ENCODE peak calls at places on chromosome 12, in six cellular contexts. One of them, this sample, is unnamed.
A peak's percentile ranks its signal among the peaks of the same experiment; 100 is the strongest.

GRCh38 chr12:64450057-64450640 is 1.8 kb upstream of the TBK1 start:
- DNase-seq in CD8-positive, alpha-beta T cell: no peak
- DNase-seq in SK-N-SH: no peak
- DNase-seq in neural progenitor cell: no peak
- DNase-seq in mesendoderm: no peak
- DNase-seq in ovary: no peak
- DNase-seq in this sample: no peak

GRCh38 chr12:130826151-130826801 is 12.8 kb downstream of the STX2 start:
- DNase-seq in mesendoderm: peak; percentile 83
- DNase-seq in CD8-positive, alpha-beta T cell: peak; percentile 79
- DNase-seq in neural progenitor cell: peak; percentile 57
- DNase-seq in SK-N-SH: peak; percentile 85
- DNase-seq in ovary: peak; percentile 73
- DNase-seq in this sample: peak; percentile 60

GRCh38 chr12:128842579-128842978 is 10.7 kb upstream of the GLT1D1 start:
- DNase-seq in SK-N-SH: no peak
- DNase-seq in CD8-positive, alpha-beta T cell: no peak
- DNase-seq in neural progenitor cell: no peak
- DNase-seq in mesendoderm: no peak
- DNase-seq in ovary: no peak
- DNase-seq in this sample: no peak

GRCh38 chr12:23186950-23187349 is 562.0 kb downstream of the ETNK1 start:
- DNase-seq in ovary: no peak
- DNase-seq in SK-N-SH: no peak
- DNase-seq in neural progenitor cell: no peak
- DNase-seq in CD8-positive, alpha-beta T cell: no peak
- DNase-seq in mesendoderm: no peak
- DNase-seq in this sample: no peak

GRCh38 chr12:101010881-101011280 is 199.2 kb downstream of the SLC5A8 start:
- DNase-seq in mesendoderm: no peak
- DNase-seq in ovary: no peak
- DNase-seq in CD8-positive, alpha-beta T cell: no peak
- DNase-seq in SK-N-SH: no peak
- DNase-seq in neural progenitor cell: no peak
- DNase-seq in this sample: no peak

GRCh38 chr12:23098110-23099049 is 473.4 kb downstream of the ETNK1 start:
- DNase-seq in neural progenitor cell: no peak
- DNase-seq in mesendoderm: no peak
- DNase-seq in SK-N-SH: peak; percentile 37
- DNase-seq in CD8-positive, alpha-beta T cell: no peak
- DNase-seq in ovary: no peak
- DNase-seq in this sample: no peak

GRCh38 chr12:94046626-94047410 is 101.6 kb upstream of the PLXNC1 start:
- DNase-seq in ovary: no peak
- DNase-seq in SK-N-SH: no peak
- DNase-seq in neural progenitor cell: no peak
- DNase-seq in CD8-positive, alpha-beta T cell: no peak
- DNase-seq in mesendoderm: peak; percentile 22
- DNase-seq in this sample: peak; percentile 11

GRCh38 chr12:90548595-90548994 is 406.4 kb downstream of the CCER1 start:
- DNase-seq in neural progenitor cell: no peak
- DNase-seq in CD8-positive, alpha-beta T cell: no peak
- DNase-seq in SK-N-SH: no peak
- DNase-seq in ovary: no peak
- DNase-seq in mesendoderm: no peak
- DNase-seq in this sample: no peak

GRCh38 chr12:90909069-90909676 is 45.8 kb downstream of the CCER1 start:
- DNase-seq in SK-N-SH: peak; percentile 17
- DNase-seq in neural progenitor cell: peak; percentile 65
- DNase-seq in CD8-positive, alpha-beta T cell: no peak
- DNase-seq in ovary: no peak
- DNase-seq in mesendoderm: peak; percentile 61
- DNase-seq in this sample: peak; percentile 65

GRCh38 chr12:39006286-39006685 is 100.9 kb upstream of the CPNE8 start:
- DNase-seq in CD8-positive, alpha-beta T cell: no peak
- DNase-seq in mesendoderm: no peak
- DNase-seq in ovary: no peak
- DNase-seq in neural progenitor cell: no peak
- DNase-seq in SK-N-SH: no peak
- DNase-seq in this sample: no peak

GRCh38 chr12:91361864-91362263 is 179.2 kb upstream of the DCN start:
- DNase-seq in neural progenitor cell: peak; percentile 59
- DNase-seq in SK-N-SH: no peak
- DNase-seq in CD8-positive, alpha-beta T cell: no peak
- DNase-seq in mesendoderm: peak; percentile 32
- DNase-seq in ovary: no peak
- DNase-seq in this sample: peak; percentile 63

GRCh38 chr12:94172031-94172430 is 23.7 kb downstream of the PLXNC1 start:
- DNase-seq in CD8-positive, alpha-beta T cell: no peak
- DNase-seq in ovary: no peak
- DNase-seq in SK-N-SH: no peak
- DNase-seq in mesendoderm: peak; percentile 59
- DNase-seq in neural progenitor cell: peak; percentile 70
- DNase-seq in this sample: no peak

GRCh38 chr12:64621257-64621942 is 11.1 kb downstream of the RASSF3 start:
- DNase-seq in ovary: no peak
- DNase-seq in neural progenitor cell: no peak
- DNase-seq in mesendoderm: no peak
- DNase-seq in SK-N-SH: no peak
- DNase-seq in CD8-positive, alpha-beta T cell: no peak
- DNase-seq in this sample: no peak

GRCh38 chr12:51449569-51450246 is 25.1 kb downstream of the SLC4A8 start:
- DNase-seq in ovary: no peak
- DNase-seq in CD8-positive, alpha-beta T cell: no peak
- DNase-seq in neural progenitor cell: no peak
- DNase-seq in SK-N-SH: no peak
- DNase-seq in mesendoderm: no peak
- DNase-seq in this sample: no peak

GRCh38 chr12:88299567-88300101 is 157.5 kb downstream of the TMTC3 start:
- DNase-seq in neural progenitor cell: no peak
- DNase-seq in mesendoderm: no peak
- DNase-seq in CD8-positive, alpha-beta T cell: no peak
- DNase-seq in ovary: no peak
- DNase-seq in SK-N-SH: no peak
- DNase-seq in this sample: no peak

GRCh38 chr12:132544173-132544468 is 54.2 kb downstream of the FBRSL1 start:
- DNase-seq in mesendoderm: no peak
- DNase-seq in ovary: no peak
- DNase-seq in SK-N-SH: no peak
- DNase-seq in CD8-positive, alpha-beta T cell: no peak
- DNase-seq in neural progenitor cell: peak; percentile 30
- DNase-seq in this sample: no peak
- H3K27me3 ChIP-seq in mesendoderm: no peaks in the 10 kb centered on the region
- H3K27me3 ChIP-seq in ovary: no peaks in the 10 kb centered on the region
- H3K27me3 ChIP-seq in SK-N-SH: no peaks in the 10 kb centered on the region
- H3K27me3 ChIP-seq in CD8-positive, alpha-beta T cell: no peaks in the 10 kb centered on the region
- H3K27me3 ChIP-seq in neural progenitor cell: peaks cover 88% of the 10 kb centered on the region
- H3K27me3 ChIP-seq in this sample: no peaks in the 10 kb centered on the region

GRCh38 chr12:116693259-116694227 is 44.3 kb downstream of the SPRING1 start:
- DNase-seq in SK-N-SH: peak; percentile 28
- DNase-seq in ovary: no peak
- DNase-seq in neural progenitor cell: peak; percentile 48
- DNase-seq in CD8-positive, alpha-beta T cell: no peak
- DNase-seq in mesendoderm: no peak
- DNase-seq in this sample: peak; percentile 81
- H3K4me1 ChIP-seq in SK-N-SH: peaks cover 28% of the 10 kb centered on the region
- H3K4me1 ChIP-seq in ovary: peaks cover 2% of the 10 kb centered on the region
- H3K4me1 ChIP-seq in neural progenitor cell: peaks cover 31% of the 10 kb centered on the region
- H3K4me1 ChIP-seq in CD8-positive, alpha-beta T cell: no peaks in the 10 kb centered on the region
- H3K4me1 ChIP-seq in mesendoderm: peaks cover 9% of the 10 kb centered on the region
- H3K4me1 ChIP-seq in this sample: peaks cover 28% of the 10 kb centered on the region

GRCh38 chr12:114408415-114408814 is 2.5 kb upstream of the TBX5 start:
- DNase-seq in SK-N-SH: no peak
- DNase-seq in neural progenitor cell: no peak
- DNase-seq in mesendoderm: peak; percentile 21
- DNase-seq in ovary: no peak
- DNase-seq in CD8-positive, alpha-beta T cell: no peak
- DNase-seq in this sample: no peak

GRCh38 chr12:114406326-114407033 is 536 bp upstream of the TBX5 start:
- DNase-seq in SK-N-SH: no peak
- DNase-seq in neural progenitor cell: peak; percentile 66
- DNase-seq in CD8-positive, alpha-beta T cell: no peak
- DNase-seq in ovary: no peak
- DNase-seq in mesendoderm: no peak
- DNase-seq in this sample: peak; percentile 77

GRCh38 chr12:114405449-114406271 is at the start of gene TBX5:
- DNase-seq in mesendoderm: peak; percentile 60
- DNase-seq in SK-N-SH: no peak
- DNase-seq in CD8-positive, alpha-beta T cell: no peak
- DNase-seq in ovary: no peak
- DNase-seq in neural progenitor cell: peak; percentile 82
- DNase-seq in this sample: peak; percentile 77

GRCh38 chr12:114407566-114408411 is 1.8 kb upstream of the TBX5 start:
- DNase-seq in SK-N-SH: no peak
- DNase-seq in mesendoderm: peak; percentile 17
- DNase-seq in neural progenitor cell: no peak
- DNase-seq in CD8-positive, alpha-beta T cell: no peak
- DNase-seq in ovary: no peak
- DNase-seq in this sample: no peak

DNA sequence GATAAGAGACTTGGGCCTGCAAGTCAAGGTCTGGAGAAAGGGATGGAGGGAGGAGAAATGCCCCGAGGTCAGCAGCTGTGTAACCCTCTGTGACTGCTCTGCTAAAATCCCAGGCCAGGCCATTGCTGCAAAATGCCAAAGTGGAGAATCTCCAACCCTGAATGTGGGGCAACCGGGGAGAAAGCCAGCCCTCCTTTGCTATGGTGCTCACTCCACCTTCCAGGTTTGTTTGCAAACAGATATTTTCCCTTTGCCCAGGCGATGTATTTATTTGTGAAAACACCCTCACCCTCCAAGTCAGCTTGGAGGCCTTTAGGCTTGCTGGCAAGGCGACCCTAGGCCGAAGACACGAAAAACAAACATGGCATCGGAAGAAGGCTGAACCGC is 1.1 kb upstream of the TBX5 start:
- DNase-seq in ovary: no peak
- DNase-seq in CD8-positive, alpha-beta T cell: no peak
- DNase-seq in neural progenitor cell: no peak
- DNase-seq in mesendoderm: peak; percentile 6
- DNase-seq in SK-N-SH: no peak
- DNase-seq in this sample: no peak
- H3K27me3 ChIP-seq in ovary: no peaks in the 10 kb centered on the region
- H3K27me3 ChIP-seq in CD8-positive, alpha-beta T cell: peaks cover 26% of the 10 kb centered on the region
- H3K27me3 ChIP-seq in neural progenitor cell: peaks cover 100% of the 10 kb centered on the region
- H3K27me3 ChIP-seq in mesendoderm: peaks cover 92% of the 10 kb centered on the region
- H3K27me3 ChIP-seq in SK-N-SH: peaks cover 98% of the 10 kb centered on the region
- H3K27me3 ChIP-seq in this sample: peaks cover 80% of the 10 kb centered on the region

DNA sequence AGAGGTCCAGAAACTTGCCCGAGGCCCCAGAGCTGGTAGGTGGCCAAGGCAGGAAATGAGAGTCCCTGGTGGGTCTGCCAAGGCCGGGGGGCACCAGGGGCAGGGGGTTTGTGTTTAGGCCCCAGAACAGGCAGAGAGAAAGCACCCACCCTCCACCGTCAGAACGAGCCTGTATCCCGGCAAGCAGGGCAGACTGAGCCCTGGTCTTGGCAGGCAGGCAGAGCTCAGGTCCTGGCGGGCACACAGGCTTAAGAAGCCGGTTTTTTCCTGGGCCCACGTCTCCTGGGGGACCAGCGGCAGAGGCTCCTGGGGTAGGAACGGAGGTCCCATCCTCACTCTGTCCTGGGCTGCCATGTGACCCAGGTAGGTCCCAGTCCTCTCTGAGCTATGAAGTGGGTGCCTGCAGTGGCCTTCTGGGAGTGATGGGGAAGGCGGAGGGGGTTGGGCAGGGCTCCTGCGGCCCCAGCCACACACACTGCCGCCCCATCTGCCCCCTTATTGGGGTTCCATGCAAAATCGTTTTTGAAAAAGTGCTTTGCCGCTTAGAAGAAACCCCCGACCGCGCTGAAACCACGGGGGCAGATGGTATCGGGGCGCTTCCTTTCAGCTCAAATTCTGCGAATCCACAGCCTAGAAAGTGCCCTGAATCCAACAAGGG is 24.2 kb downstream of the SH2B3 start:
- DNase-seq in ovary: no peak
- DNase-seq in SK-N-SH: peak; percentile 63
- DNase-seq in CD8-positive, alpha-beta T cell: peak; percentile 68
- DNase-seq in mesendoderm: no peak
- DNase-seq in neural progenitor cell: no peak
- DNase-seq in this sample: no peak
- H3K4me1 ChIP-seq in ovary: peaks cover 6% of the 10 kb centered on the region
- H3K4me1 ChIP-seq in SK-N-SH: peaks cover 15% of the 10 kb centered on the region
- H3K4me1 ChIP-seq in CD8-positive, alpha-beta T cell: peaks cover 100% of the 10 kb centered on the region
- H3K4me1 ChIP-seq in mesendoderm: peaks cover 3% of the 10 kb centered on the region
- H3K4me1 ChIP-seq in neural progenitor cell: peaks cover 14% of the 10 kb centered on the region
- H3K4me1 ChIP-seq in this sample: peaks cover 9% of the 10 kb centered on the region

GRCh38 chr12:48281811-48282210 is 68.9 kb downstream of the ZNF641 start:
- DNase-seq in ovary: no peak
- DNase-seq in mesendoderm: no peak
- DNase-seq in SK-N-SH: no peak
- DNase-seq in neural progenitor cell: no peak
- DNase-seq in CD8-positive, alpha-beta T cell: no peak
- DNase-seq in this sample: no peak

GRCh38 chr12:48276621-48277020 is 73.5 kb upstream of the OR10AD1 start:
- DNase-seq in mesendoderm: no peak
- DNase-seq in SK-N-SH: no peak
- DNase-seq in neural progenitor cell: no peak
- DNase-seq in ovary: no peak
- DNase-seq in CD8-positive, alpha-beta T cell: no peak
- DNase-seq in this sample: no peak

GRCh38 chr12:48279096-48279495 is 71.6 kb downstream of the ZNF641 start:
- DNase-seq in SK-N-SH: no peak
- DNase-seq in ovary: no peak
- DNase-seq in mesendoderm: no peak
- DNase-seq in neural progenitor cell: no peak
- DNase-seq in CD8-positive, alpha-beta T cell: no peak
- DNase-seq in this sample: no peak

GRCh38 chr12:48280572-48280971 is 70.1 kb downstream of the ZNF641 start:
- DNase-seq in CD8-positive, alpha-beta T cell: no peak
- DNase-seq in SK-N-SH: no peak
- DNase-seq in mesendoderm: no peak
- DNase-seq in ovary: no peak
- DNase-seq in neural progenitor cell: no peak
- DNase-seq in this sample: no peak

GRCh38 chr12:48279601-48280000 is 71.1 kb downstream of the ZNF641 start:
- DNase-seq in mesendoderm: peak; percentile 46
- DNase-seq in neural progenitor cell: peak; percentile 7
- DNase-seq in CD8-positive, alpha-beta T cell: no peak
- DNase-seq in SK-N-SH: no peak
- DNase-seq in ovary: no peak
- DNase-seq in this sample: no peak
- H3K27me3 ChIP-seq in mesendoderm: peaks cover 5% of the 10 kb centered on the region
- H3K27me3 ChIP-seq in neural progenitor cell: peaks cover 60% of the 10 kb centered on the region
- H3K27me3 ChIP-seq in CD8-positive, alpha-beta T cell: no peaks in the 10 kb centered on the region
- H3K27me3 ChIP-seq in SK-N-SH: no peaks in the 10 kb centered on the region
- H3K27me3 ChIP-seq in ovary: no peaks in the 10 kb centered on the region
- H3K27me3 ChIP-seq in this sample: peaks cover 2% of the 10 kb centered on the region

This sample was measured in cardiac muscle cell.